ENCODE peak calls at places on chromosome 2, in five cellular contexts. L, O, Z, F and X are unnamed samples.

GRCh38 chr2:128438586-128438985 is 119.9 kb upstream of the HS6ST1 start:
- DNase-seq in F (peak; percentile 62), Z (peak; percentile 10), O (no peak), L (no peak), X (no peak)

GRCh38 chr2:240914645-240915525 is 8.7 kb downstream of the CROCC2 start:
- DNase-seq in F (peak; percentile 63), Z (no peak), O (no peak), L (no peak), X (no peak)

GRCh38 chr2:52512760-52513159 is 1254.8 kb upstream of the CHAC2 start:
- DNase-seq in O (no peak), L (no peak), F (no peak), Z (no peak), X (no peak)

GRCh38 chr2:88253375-88253774 is 83.2 kb downstream of the THNSL2 start:
- DNase-seq in O (no peak), L (no peak), Z (no peak), F (no peak), X (no peak)

GRCh38 chr2:201779996-201780673 is 598 bp downstream of the ALS2 start:
- DNase-seq in L (peak; percentile 18), O (no peak), Z (no peak), F (no peak), X (no peak)

GRCh38 chr2:23065210-23065609 is 319.8 kb upstream of the KLHL29 start:
- DNase-seq in Z (no peak), O (no peak), F (no peak), L (no peak), X (no peak)

GRCh38 chr2:208326016-208326415 is 60.0 kb downstream of the PIKFYVE start:
- DNase-seq in L (no peak), F (no peak), O (no peak), Z (no peak), X (no peak)

GRCh38 chr2:37543967-37544366 is 127.5 kb downstream of the CDC42EP3 start:
- DNase-seq in O (no peak), F (no peak), L (no peak), Z (no peak), X (no peak)

GRCh38 chr2:137964066-137964858 is at the start of gene HNMT:
- DNase-seq in L (no peak), Z (peak; percentile 46), F (no peak), O (peak; percentile 43), X (no peak)

GRCh38 chr2:217661378-217661777 is 341.4 kb downstream of the TNS1 start:
- DNase-seq in L (no peak), O (no peak), Z (no peak), F (no peak), X (no peak)

GRCh38 chr2:26174691-26175181 is 1.8 kb downstream of the GAREM2 start:
- DNase-seq in F (no peak), Z (no peak), L (no peak), O (no peak), X (no peak)

GRCh38 chr2:131056204-131056975 is 36.9 kb downstream of the FAM168B start:
- DNase-seq in F (no peak), O (no peak), L (peak; percentile 62), Z (no peak), X (no peak)

GRCh38 chr2:85665264-85665937 is 2.6 kb downstream of the SFTPB start:
- DNase-seq in O (no peak), Z (no peak), L (peak; percentile 9), F (no peak), X (no peak)

GRCh38 chr2:108987111-108987510 is 1.9 kb downstream of the EDAR start:
- DNase-seq in L (no peak), Z (no peak), O (no peak), F (no peak), X (no peak)

GRCh38 chr2:30181176-30181575 is 34.4 kb downstream of the YPEL5 start:
- DNase-seq in Z (no peak), O (no peak), F (no peak), L (no peak), X (no peak)

GRCh38 chr2:42100696-42101585 is 53.1 kb downstream of the PKDCC start:
- DNase-seq in L (no peak), O (peak; percentile 63), F (peak; percentile 90), Z (peak; percentile 61), X (no peak)

GRCh38 chr2:233817995-233818638 is 36.2 kb downstream of the HJURP start:
- DNase-seq in O (peak; percentile 2), Z (no peak), L (no peak), F (peak; percentile 56), X (no peak)

GRCh38 chr2:191630313-191630712 is 47.6 kb upstream of the NABP1 start:
- DNase-seq in Z (no peak), F (no peak), L (no peak), O (no peak), X (no peak)

GRCh38 chr2:71578665-71579371 is 125.5 kb downstream of the DYSF start:
- DNase-seq in L (no peak), O (peak; percentile 29), F (peak; percentile 91), Z (peak; percentile 77), X (no peak)

GRCh38 chr2:218006741-218007140 is 3.9 kb upstream of the TNS1 start:
- DNase-seq in L (no peak), O (no peak), Z (no peak), F (no peak), X (no peak)

GRCh38 chr2:121400206-121400605 is 115.2 kb upstream of the TFCP2L1 start:
- DNase-seq in O (no peak), F (no peak), L (no peak), Z (no peak), X (no peak)

GRCh38 chr2:79670198-79670597 is 157.3 kb downstream of the CTNNA2 start:
- DNase-seq in L (no peak), F (no peak), O (no peak), Z (no peak), X (peak; percentile 17)

GRCh38 chr2:186757009-186757408 is 63.1 kb downstream of the FAM171B start:
- DNase-seq in F (no peak), O (no peak), L (no peak), Z (no peak), X (no peak)

GRCh38 chr2:60597346-60597745 is 43.9 kb upstream of the BCL11A start:
- DNase-seq in O (no peak), F (no peak), Z (no peak), L (no peak), X (no peak)

GRCh38 chr2:73210019-73210418 is 4.0 kb upstream of the SMYD5 start:
- DNase-seq in L (no peak), Z (no peak), O (no peak), F (no peak), X (no peak)

DNA sequence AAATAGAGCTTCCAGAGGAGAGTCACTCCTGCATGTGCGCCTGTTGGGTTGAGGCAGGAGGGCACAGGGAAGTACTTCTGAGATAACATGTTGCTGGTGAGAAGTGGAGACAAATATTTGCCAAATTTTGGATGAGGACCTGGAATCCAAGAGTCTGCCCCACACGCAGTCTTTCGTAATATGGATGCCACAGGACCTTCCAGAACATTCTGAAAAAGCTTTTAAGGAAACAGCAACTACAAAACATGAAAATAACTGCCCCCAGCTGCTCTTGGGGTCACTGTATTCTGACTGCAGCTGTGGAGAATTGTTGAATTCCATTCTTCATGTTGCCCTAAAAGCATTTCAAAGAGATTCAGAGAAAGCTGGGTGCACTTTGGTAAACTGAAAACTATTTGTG is 227.5 kb downstream of the C1D start:
- DNase-seq in O (no peak), F (no peak), Z (no peak), L (no peak), X (no peak)
- H3K4me1 ChIP-seq in O (peaks cover 53% of the 10 kb centered on the region), F (no peaks in the 10 kb centered on the region), Z (no peaks in the 10 kb centered on the region), L (no peaks in the 10 kb centered on the region), X (no peaks in the 10 kb centered on the region)

GRCh38 chr2:44443510-44443909 is 81.8 kb downstream of the CAMKMT start:
- DNase-seq in L (no peak), F (no peak), Z (no peak), O (no peak), X (no peak)

GRCh38 chr2:44444881-44445280 is 83.1 kb downstream of the CAMKMT start:
- DNase-seq in O (no peak), L (no peak), Z (no peak), F (no peak), X (no peak)

DNA sequence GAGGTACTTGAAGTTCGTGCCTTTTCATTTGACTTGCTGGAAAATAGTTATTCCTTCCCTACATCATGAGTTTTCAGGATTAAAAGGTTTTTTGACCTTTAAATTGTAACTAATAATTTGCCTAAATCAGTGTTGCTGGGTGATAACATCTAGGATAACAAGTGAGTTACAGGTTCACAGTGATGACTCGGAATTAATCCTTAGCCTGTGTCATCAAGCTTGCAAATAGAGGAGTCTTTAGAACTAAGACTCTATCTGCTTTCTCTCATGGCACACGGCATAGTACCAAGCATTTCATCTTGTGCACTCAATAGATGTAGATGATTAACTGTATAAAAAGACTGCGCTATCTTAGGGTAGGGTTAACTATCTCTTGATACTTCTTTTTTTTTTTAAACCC is 79.5 kb downstream of the CAMKMT start:
- DNase-seq in L (no peak), O (no peak), F (no peak), Z (no peak), X (no peak)
- H3K4me3 ChIP-seq in L (no peak overlapping the region), O (no peak overlapping the region), F (no peak overlapping the region), Z (no peak overlapping the region), X (no peak overlapping the region)

GRCh38 chr2:32436150-32436549 is 79.3 kb downstream of the BIRC6 start:
- DNase-seq in L (no peak), F (no peak), O (no peak), Z (no peak), X (no peak)
- H3K36me3 ChIP-seq in L (no peaks in the 10 kb centered on the region), F (no peaks in the 10 kb centered on the region), O (no peaks in the 10 kb centered on the region), Z (no peaks in the 10 kb centered on the region), X (peaks cover 77% of the 10 kb centered on the region)

DNA sequence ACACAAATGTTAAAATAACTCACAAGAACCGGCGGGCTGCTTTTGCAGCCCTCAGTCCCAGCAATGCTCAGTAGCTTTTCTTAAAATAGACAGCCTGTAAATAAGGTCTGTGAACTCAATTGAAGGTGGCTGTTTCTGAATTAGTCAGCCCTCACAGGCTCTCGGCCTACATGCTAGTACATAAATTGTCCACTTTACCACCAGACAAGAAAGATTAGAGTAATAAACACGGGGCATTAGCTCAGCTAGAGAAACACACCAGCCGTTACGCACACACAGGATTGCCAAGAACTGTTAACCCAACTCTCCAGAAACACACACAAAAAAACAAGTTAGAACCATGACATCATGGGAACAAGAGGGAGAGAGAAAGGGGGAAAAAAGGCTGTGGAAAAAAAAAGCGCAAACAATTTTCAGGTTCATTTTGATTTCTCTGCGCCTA is 89.2 kb downstream of the ZEB2 start:
- DNase-seq in F (no peak), O (no peak), Z (no peak), L (no peak), X (peak; percentile 61)
- H3K4me1 ChIP-seq in F (peaks cover 4% of the 10 kb centered on the region), O (peaks cover 7% of the 10 kb centered on the region), Z (peaks cover 5% of the 10 kb centered on the region), L (peaks cover 23% of the 10 kb centered on the region), X (peaks cover 43% of the 10 kb centered on the region)

GRCh38 chr2:232418056-232418455 is 11.4 kb downstream of the ALPG start:
- DNase-seq in Z (no peak), O (no peak), F (no peak), L (no peak), X (no peak)

GRCh38 chr2:232420073-232420454 is 13.4 kb downstream of the ALPG start:
- DNase-seq in Z (no peak), F (no peak), L (no peak), O (no peak), X (no peak)

GRCh38 chr2:232417489-232417888 is 10.8 kb downstream of the ALPG start:
- DNase-seq in O (no peak), F (no peak), Z (no peak), L (no peak), X (no peak)

GRCh38 chr2:232419245-232420072 is 12.8 kb downstream of the ALPG start:
- DNase-seq in O (no peak), L (no peak), F (peak; percentile 71), Z (no peak), X (no peak)

GRCh38 chr2:232418466-232419244 is 12.0 kb downstream of the ALPG start:
- DNase-seq in L (no peak), Z (no peak), F (no peak), O (no peak), X (no peak)
- H3K4me3 ChIP-seq in L (peak overlapping the region; percentile 28), Z (peak overlapping the region; percentile 38), F (no peak overlapping the region), O (no peak overlapping the region), X (no peak overlapping the region)